ENCODE peak calls at places on chromosome 17, in nine cellular contexts. Z is pulmonary artery endothelial cell; J is stimulated activated CD8-positive, alpha-beta memory T cell treated with anti-CD3 and anti-CD28 coated beads, Interleukin-2, amount 100 ng/mL, for 48 hours; K is RKO; H is EH; M is neural crest cell; T is left colon; E is fibroblast of villous mesenchyme; D is A549. P is an unnamed sample.

GRCh38 chr17:29570521-29570920 is 2.0 kb downstream of the TP53I13 start:
- DNase-seq in Z (no peak), J (no peak), K (no peak), H (no peak), M (no peak), T (peak; percentile 26), E (no peak), D (no peak), P (no peak)

GRCh38 chr17:65696739-65697394 is 135.4 kb upstream of the AXIN2 start:
- DNase-seq in Z (no peak), J (no peak), K (no peak), H (peak; percentile 89), M (no peak), T (no peak), E (peak; percentile 75), D (no peak), P (no peak)

GRCh38 chr17:49203796-49204195 is 6.6 kb downstream of the GNGT2 start:
- DNase-seq in Z (no peak), J (no peak), K (no peak), H (no peak), M (no peak), T (no peak), E (no peak), D (no peak), P (no peak)

GRCh38 chr17:78973196-78973595 is 6.5 kb downstream of the LGALS3BP start:
- DNase-seq in Z (no peak), J (no peak), K (no peak), H (peak; percentile 60), M (no peak), T (no peak), E (no peak), D (no peak), P (no peak)

GRCh38 chr17:38748329-38749221 is at the start of gene PCGF2:
- DNase-seq in Z (peak; percentile 77), J (no peak), K (peak; percentile 93), H (peak; percentile 92), M (peak; percentile 88), T (peak; percentile 95), E (peak; percentile 89), D (peak; percentile 89), P (no peak)

GRCh38 chr17:54992797-54993639 is 24.5 kb downstream of the STXBP4 start:
- DNase-seq in Z (no peak), J (no peak), K (peak; percentile 71), H (peak; percentile 57), M (no peak), T (no peak), E (peak; percentile 59), D (peak; percentile 49), P (no peak)

GRCh38 chr17:70270554-70270953 is 101.2 kb downstream of the KCNJ2 start:
- DNase-seq in Z (no peak), J (no peak), K (no peak), H (no peak), M (no peak), T (no peak), E (no peak), D (no peak), P (no peak)

GRCh38 chr17:66953661-66954060 is 10.8 kb upstream of the CACNG4 start:
- DNase-seq in Z (no peak), J (no peak), K (no peak), H (no peak), M (no peak), T (no peak), E (no peak), D (no peak), P (no peak)

GRCh38 chr17:33987162-33987561 is 267.9 kb upstream of the CCL2 start:
- DNase-seq in Z (no peak), J (no peak), K (no peak), H (no peak), M (no peak), T (no peak), E (no peak), D (no peak), P (no peak)

GRCh38 chr17:40355123-40355803 is 9.3 kb downstream of the GJD3 start:
- DNase-seq in Z (no peak), J (peak; percentile 73), K (no peak), H (peak; percentile 55), M (peak; percentile 91), T (peak; percentile 78), E (peak; percentile 66), D (peak; percentile 97), P (no peak)

GRCh38 chr17:7023576-7024401 is 939 bp downstream of the BCL6B start:
- DNase-seq in Z (peak; percentile 92), J (peak; percentile 97), K (no peak), H (peak; percentile 77), M (peak; percentile 83), T (peak; percentile 96), E (peak; percentile 84), D (peak; percentile 99), P (peak; percentile 84)

GRCh38 chr17:7408341-7408740 is 696 bp downstream of the NLGN2 start:
- DNase-seq in Z (no peak), J (no peak), K (no peak), H (no peak), M (no peak), T (peak; percentile 33), E (no peak), D (no peak), P (no peak)

GRCh38 chr17:72142614-72143013 is 21.8 kb downstream of the SOX9 start:
- DNase-seq in Z (no peak), J (no peak), K (no peak), H (no peak), M (no peak), T (no peak), E (no peak), D (no peak), P (no peak)

GRCh38 chr17:81153340-81153803 is 11.9 kb upstream of the PVALEF start:
- DNase-seq in Z (no peak), J (no peak), K (peak; percentile 95), H (peak; percentile 16), M (no peak), T (no peak), E (peak; percentile 69), D (no peak), P (no peak)

GRCh38 chr17:73340093-73340596 is 28.3 kb upstream of the CDC42EP4 start:
- DNase-seq in Z (no peak), J (peak; percentile 8), K (peak; percentile 88), H (peak; percentile 95), M (no peak), T (no peak), E (peak; percentile 96), D (peak; percentile 99), P (no peak)

GRCh38 chr17:46025510-46025909 is 26.5 kb downstream of the STH start:
- DNase-seq in Z (no peak), J (no peak), K (no peak), H (no peak), M (no peak), T (no peak), E (no peak), D (no peak), P (no peak)

GRCh38 chr17:17191961-17192381 is 14.2 kb downstream of the PLD6 start:
- DNase-seq in Z (no peak), J (no peak), K (no peak), H (peak; percentile 40), M (no peak), T (no peak), E (peak; percentile 63), D (no peak), P (no peak)

GRCh38 chr17:20184977-20185619 is 175.9 kb downstream of the SPECC1 start:
- DNase-seq in Z (no peak), J (no peak), K (no peak), H (peak; percentile 21), M (no peak), T (no peak), E (no peak), D (no peak), P (no peak)

GRCh38 chr17:31310260-31310659 is 3.6 kb downstream of the EVI2B start:
- DNase-seq in Z (no peak), J (no peak), K (no peak), H (no peak), M (no peak), T (no peak), E (no peak), D (no peak), P (no peak)

GRCh38 chr17:77476920-77477805 is 336.4 kb downstream of the SEC14L1 start:
- DNase-seq in Z (peak; percentile 33), J (no peak), K (no peak), H (peak; percentile 100), M (no peak), T (no peak), E (peak; percentile 99), D (no peak), P (no peak)